ENCODE peak calls at places on chromosome 13, in five cellular contexts. One of them, this sample, is unnamed. For H3K27me3, the result is how much of the 10 kb centered on the place peaks cover.

GRCh38 chr13:44649834-44650233 is 73.7 kb upstream of the TSC22D1 start:
- DNase-seq in keratinocyte: no peak
- DNase-seq in IMR-90: no peak
- DNase-seq in mammary epithelial cell: no peak
- DNase-seq in neuronal stem cell: no peak
- DNase-seq in this sample: no peak

GRCh38 chr13:40589285-40590109 is 76.9 kb downstream of the FOXO1 start:
- DNase-seq in IMR-90: no peak
- DNase-seq in neuronal stem cell: peak
- DNase-seq in keratinocyte: peak
- DNase-seq in mammary epithelial cell: peak
- DNase-seq in this sample: no peak

GRCh38 chr13:44237276-44237767 is 136.3 kb upstream of the SERP2 start:
- DNase-seq in neuronal stem cell: no peak
- DNase-seq in IMR-90: peak
- DNase-seq in keratinocyte: no peak
- DNase-seq in mammary epithelial cell: peak
- DNase-seq in this sample: peak

GRCh38 chr13:42330991-42331390 is 59.0 kb downstream of the AKAP11 start:
- DNase-seq in keratinocyte: no peak
- DNase-seq in neuronal stem cell: no peak
- DNase-seq in IMR-90: peak
- DNase-seq in mammary epithelial cell: no peak
- DNase-seq in this sample: no peak

GRCh38 chr13:98549728-98550317 is 27.1 kb downstream of the STK24 start:
- DNase-seq in neuronal stem cell: no peak
- DNase-seq in keratinocyte: no peak
- DNase-seq in mammary epithelial cell: peak
- DNase-seq in IMR-90: peak
- DNase-seq in this sample: no peak

GRCh38 chr13:113034451-113035208 is 65.6 kb downstream of the MCF2L start:
- DNase-seq in mammary epithelial cell: peak
- DNase-seq in keratinocyte: no peak
- DNase-seq in neuronal stem cell: peak
- DNase-seq in IMR-90: peak
- DNase-seq in this sample: peak

GRCh38 chr13:98189841-98190505 is 12.9 kb upstream of the RNF113B start:
- DNase-seq in mammary epithelial cell: no peak
- DNase-seq in neuronal stem cell: no peak
- DNase-seq in IMR-90: no peak
- DNase-seq in keratinocyte: no peak
- DNase-seq in this sample: no peak

GRCh38 chr13:21676611-21677021 is 5.7 kb downstream of the FGF9 start:
- DNase-seq in neuronal stem cell: peak
- DNase-seq in mammary epithelial cell: no peak
- DNase-seq in keratinocyte: no peak
- DNase-seq in IMR-90: no peak
- DNase-seq in this sample: no peak

GRCh38 chr13:106492576-106493323 is 42.7 kb downstream of the EFNB2 start:
- DNase-seq in keratinocyte: no peak
- DNase-seq in IMR-90: no peak
- DNase-seq in mammary epithelial cell: no peak
- DNase-seq in neuronal stem cell: no peak
- DNase-seq in this sample: no peak

GRCh38 chr13:113904411-113904810 is 40.5 kb upstream of the GAS6 start:
- DNase-seq in keratinocyte: no peak
- DNase-seq in IMR-90: peak
- DNase-seq in neuronal stem cell: no peak
- DNase-seq in mammary epithelial cell: no peak
- DNase-seq in this sample: no peak

GRCh38 chr13:99208845-99209527 is 8.3 kb downstream of the UBAC2 start:
- DNase-seq in keratinocyte: no peak
- DNase-seq in neuronal stem cell: no peak
- DNase-seq in IMR-90: no peak
- DNase-seq in mammary epithelial cell: no peak
- DNase-seq in this sample: no peak

GRCh38 chr13:21798181-21798580 is 127.3 kb downstream of the FGF9 start:
- DNase-seq in neuronal stem cell: no peak
- DNase-seq in IMR-90: no peak
- DNase-seq in mammary epithelial cell: no peak
- DNase-seq in keratinocyte: no peak
- DNase-seq in this sample: no peak

GRCh38 chr13:79904581-79904980 is 423.6 kb downstream of the NDFIP2 start:
- DNase-seq in keratinocyte: no peak
- DNase-seq in neuronal stem cell: no peak
- DNase-seq in IMR-90: peak
- DNase-seq in mammary epithelial cell: no peak
- DNase-seq in this sample: no peak

GRCh38 chr13:95956589-95957148 is 96.5 kb downstream of the UGGT2 start:
- DNase-seq in neuronal stem cell: no peak
- DNase-seq in keratinocyte: no peak
- DNase-seq in IMR-90: no peak
- DNase-seq in mammary epithelial cell: peak
- DNase-seq in this sample: no peak

GRCh38 chr13:45621950-45622349 is 6.4 kb upstream of the ERICH6B start:
- DNase-seq in IMR-90: no peak
- DNase-seq in mammary epithelial cell: no peak
- DNase-seq in neuronal stem cell: no peak
- DNase-seq in keratinocyte: no peak
- DNase-seq in this sample: no peak

DNA sequence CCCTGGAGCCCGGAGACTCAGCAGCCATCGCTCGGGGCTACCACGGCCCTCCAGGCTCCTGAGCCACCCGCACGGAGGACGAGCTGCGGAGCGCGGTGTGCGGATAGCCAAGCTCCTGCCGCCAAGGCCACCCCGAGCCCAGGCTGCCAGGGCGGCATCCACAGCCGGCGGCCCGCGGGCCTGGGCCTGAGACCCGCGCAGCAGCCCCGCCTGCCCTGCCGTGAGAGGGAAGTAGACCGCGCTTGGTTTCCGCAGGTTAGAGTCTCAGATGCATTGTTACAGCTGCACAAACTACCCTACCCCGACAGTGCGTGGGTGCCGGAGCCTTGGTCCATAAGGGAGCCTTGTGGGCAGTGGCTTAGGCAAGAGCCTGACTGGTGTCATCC is 253.8 kb upstream of the SGCG start:
- DNase-seq in keratinocyte: no peak
- DNase-seq in neuronal stem cell: no peak
- DNase-seq in mammary epithelial cell: no peak
- DNase-seq in IMR-90: no peak
- DNase-seq in this sample: no peak
- H3K4me3 ChIP-seq in keratinocyte: no peak
- H3K4me3 ChIP-seq in neuronal stem cell: no peak
- H3K4me3 ChIP-seq in mammary epithelial cell: no peak
- H3K4me3 ChIP-seq in IMR-90: no peak
- H3K4me3 ChIP-seq in this sample: no peak

GRCh38 chr13:96994030-96994848 is at the start of gene OXGR1:
- DNase-seq in IMR-90: no peak
- DNase-seq in neuronal stem cell: peak
- DNase-seq in mammary epithelial cell: no peak
- DNase-seq in keratinocyte: no peak
- DNase-seq in this sample: peak
- H3K27me3 ChIP-seq in IMR-90: under half
- H3K27me3 ChIP-seq in neuronal stem cell: under half
- H3K27me3 ChIP-seq in mammary epithelial cell: under half
- H3K27me3 ChIP-seq in keratinocyte: under half
- H3K27me3 ChIP-seq in this sample: half or more

GRCh38 chr13:30377312-30377685 is 45.0 kb upstream of the UBE2L5 start:
- DNase-seq in IMR-90: no peak
- DNase-seq in neuronal stem cell: no peak
- DNase-seq in keratinocyte: no peak
- DNase-seq in mammary epithelial cell: no peak
- DNase-seq in this sample: no peak
- H3K9ac ChIP-seq in IMR-90: no peak
- H3K9ac ChIP-seq in neuronal stem cell: no peak
- H3K9ac ChIP-seq in keratinocyte: no peak
- H3K9ac ChIP-seq in mammary epithelial cell: no peak
- H3K9ac ChIP-seq in this sample: no peak

DNA sequence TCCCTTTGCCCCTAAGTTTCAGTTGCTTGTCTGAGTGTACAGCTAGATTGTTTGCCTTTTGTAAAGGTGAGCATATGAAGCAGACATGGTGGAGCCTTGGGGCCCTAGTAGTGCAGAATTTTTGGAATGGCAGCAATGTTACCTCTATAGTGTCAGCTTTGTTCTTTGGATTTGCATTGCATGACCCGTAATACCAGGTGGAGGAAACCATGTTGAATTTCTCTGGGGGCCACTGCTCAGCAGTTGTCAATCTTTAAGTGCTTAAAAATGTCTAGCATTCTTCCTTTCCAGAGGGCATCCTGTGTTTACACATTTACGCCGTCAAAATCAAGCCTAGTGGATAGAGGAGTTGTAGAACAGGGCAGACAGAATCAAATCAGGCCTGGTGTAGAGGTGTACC is 303.3 kb downstream of the ATP8A2 start:
- DNase-seq in keratinocyte: no peak
- DNase-seq in IMR-90: no peak
- DNase-seq in mammary epithelial cell: no peak
- DNase-seq in neuronal stem cell: no peak
- DNase-seq in this sample: no peak
- H3K4me3 ChIP-seq in keratinocyte: no peak
- H3K4me3 ChIP-seq in IMR-90: no peak
- H3K4me3 ChIP-seq in mammary epithelial cell: no peak
- H3K4me3 ChIP-seq in neuronal stem cell: no peak
- H3K4me3 ChIP-seq in this sample: no peak

GRCh38 chr13:26837997-26838396 is 77.4 kb upstream of the GPR12 start:
- DNase-seq in IMR-90: no peak
- DNase-seq in keratinocyte: no peak
- DNase-seq in neuronal stem cell: no peak
- DNase-seq in mammary epithelial cell: peak
- DNase-seq in this sample: no peak
- H3K27me3 ChIP-seq in IMR-90: under half
- H3K27me3 ChIP-seq in keratinocyte: under half
- H3K27me3 ChIP-seq in neuronal stem cell: under half
- H3K27me3 ChIP-seq in mammary epithelial cell: under half
- H3K27me3 ChIP-seq in this sample: under half

GRCh38 chr13:111530137-111530536 is 209.7 kb downstream of the TEX29 start:
- DNase-seq in neuronal stem cell: no peak
- DNase-seq in IMR-90: no peak
- DNase-seq in mammary epithelial cell: no peak
- DNase-seq in keratinocyte: no peak
- DNase-seq in this sample: no peak

GRCh38 chr13:111531505-111531904 is 211.1 kb downstream of the TEX29 start:
- DNase-seq in neuronal stem cell: no peak
- DNase-seq in mammary epithelial cell: no peak
- DNase-seq in IMR-90: peak
- DNase-seq in keratinocyte: no peak
- DNase-seq in this sample: peak

GRCh38 chr13:111526922-111527321 is 206.5 kb downstream of the TEX29 start:
- DNase-seq in keratinocyte: no peak
- DNase-seq in IMR-90: no peak
- DNase-seq in mammary epithelial cell: no peak
- DNase-seq in neuronal stem cell: no peak
- DNase-seq in this sample: no peak

GRCh38 chr13:111525320-111526118 is 205.1 kb downstream of the TEX29 start:
- DNase-seq in IMR-90: no peak
- DNase-seq in keratinocyte: no peak
- DNase-seq in mammary epithelial cell: no peak
- DNase-seq in neuronal stem cell: no peak
- DNase-seq in this sample: no peak

GRCh38 chr13:111528513-111528912 is 208.1 kb downstream of the TEX29 start:
- DNase-seq in keratinocyte: no peak
- DNase-seq in mammary epithelial cell: no peak
- DNase-seq in IMR-90: no peak
- DNase-seq in neuronal stem cell: no peak
- DNase-seq in this sample: no peak
- H3K9ac ChIP-seq in keratinocyte: no peak
- H3K9ac ChIP-seq in mammary epithelial cell: no peak
- H3K9ac ChIP-seq in IMR-90: no peak
- H3K9ac ChIP-seq in neuronal stem cell: no peak
- H3K9ac ChIP-seq in this sample: no peak

GRCh38 chr13:59304596-59304995 is 859.1 kb downstream of the DIAPH3 start:
- DNase-seq in mammary epithelial cell: no peak
- DNase-seq in keratinocyte: no peak
- DNase-seq in IMR-90: no peak
- DNase-seq in neuronal stem cell: no peak
- DNase-seq in this sample: no peak

GRCh38 chr13:59299584-59299983 is 864.1 kb downstream of the DIAPH3 start:
- DNase-seq in IMR-90: no peak
- DNase-seq in mammary epithelial cell: no peak
- DNase-seq in keratinocyte: no peak
- DNase-seq in neuronal stem cell: no peak
- DNase-seq in this sample: no peak

GRCh38 chr13:59303433-59303832 is 860.3 kb downstream of the DIAPH3 start:
- DNase-seq in neuronal stem cell: no peak
- DNase-seq in mammary epithelial cell: no peak
- DNase-seq in IMR-90: no peak
- DNase-seq in keratinocyte: no peak
- DNase-seq in this sample: no peak

GRCh38 chr13:59301166-59301551 is 862.6 kb downstream of the DIAPH3 start:
- DNase-seq in neuronal stem cell: no peak
- DNase-seq in mammary epithelial cell: no peak
- DNase-seq in keratinocyte: no peak
- DNase-seq in IMR-90: no peak
- DNase-seq in this sample: no peak

GRCh38 chr13:59300347-59301165 is 863.2 kb downstream of the DIAPH3 start:
- DNase-seq in mammary epithelial cell: no peak
- DNase-seq in neuronal stem cell: no peak
- DNase-seq in IMR-90: no peak
- DNase-seq in keratinocyte: no peak
- DNase-seq in this sample: no peak
- H3K4me3 ChIP-seq in mammary epithelial cell: no peak
- H3K4me3 ChIP-seq in neuronal stem cell: no peak
- H3K4me3 ChIP-seq in IMR-90: no peak
- H3K4me3 ChIP-seq in keratinocyte: no peak
- H3K4me3 ChIP-seq in this sample: no peak

GRCh38 chr13:23707674-23708073 is 137.5 kb downstream of the TNFRSF19 start:
- DNase-seq in keratinocyte: no peak
- DNase-seq in neuronal stem cell: no peak
- DNase-seq in IMR-90: peak
- DNase-seq in mammary epithelial cell: no peak
- DNase-seq in this sample: peak
- H3K27me3 ChIP-seq in keratinocyte: under half
- H3K27me3 ChIP-seq in neuronal stem cell: under half
- H3K27me3 ChIP-seq in IMR-90: under half
- H3K27me3 ChIP-seq in mammary epithelial cell: under half
- H3K27me3 ChIP-seq in this sample: under half

DNA sequence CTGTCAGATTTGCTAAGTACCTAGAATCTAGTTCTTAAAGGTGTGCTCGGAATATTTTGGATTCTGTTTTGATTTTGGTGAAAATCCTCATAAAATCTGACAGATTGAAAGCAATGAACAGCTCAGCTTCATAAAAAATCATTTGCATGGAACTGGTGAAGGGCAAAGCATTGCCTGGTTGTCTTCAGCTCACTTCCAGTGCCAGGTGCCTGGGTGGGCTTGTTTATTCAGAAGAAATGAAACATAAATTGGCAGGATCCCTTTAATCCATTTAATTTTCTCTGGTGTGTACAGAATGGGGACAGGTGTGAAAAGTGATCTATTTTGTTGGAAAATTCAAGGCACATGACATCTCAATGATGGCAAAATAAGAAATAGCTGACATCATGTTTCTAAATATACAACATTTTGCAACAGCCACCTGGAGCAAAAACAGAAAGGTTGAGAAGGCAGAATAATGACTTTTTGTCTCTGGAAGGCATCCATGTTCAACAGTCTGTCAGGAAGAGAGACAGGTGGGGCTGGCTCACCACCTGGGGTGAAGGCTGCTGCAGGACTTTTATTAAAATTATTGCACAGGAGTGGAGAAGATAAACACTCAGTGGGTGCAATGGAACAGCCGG is 52.2 kb downstream of the RFC3 start:
- DNase-seq in mammary epithelial cell: no peak
- DNase-seq in IMR-90: no peak
- DNase-seq in keratinocyte: no peak
- DNase-seq in neuronal stem cell: no peak
- DNase-seq in this sample: no peak
- H3K9ac ChIP-seq in mammary epithelial cell: no peak
- H3K9ac ChIP-seq in IMR-90: no peak
- H3K9ac ChIP-seq in keratinocyte: no peak
- H3K9ac ChIP-seq in neuronal stem cell: no peak
- H3K9ac ChIP-seq in this sample: no peak

This sample was measured in adipocyte.